ENCODE peak calls at places on chromosomes 16 and 17, in four cellular contexts. J, O, Y and M are unnamed samples.

GRCh38 chr16:52553322-52553721 is 6.4 kb upstream of the TOX3 start:
- DNase-seq in J (no peak), O (no peak), Y (no peak), M (no peak)

GRCh38 chr17:31758646-31759045 is 100.4 kb downstream of the COPRS start:
- DNase-seq in J (no peak), O (no peak), Y (no peak), M (no peak)

GRCh38 chr16:85372627-85373372 is 240.3 kb upstream of the GSE1 start:
- DNase-seq in J (no peak), O (no peak), Y (no peak), M (peak)

GRCh38 chr16:2156025-2156848 is 655 bp downstream of the TRAF7 start:
- DNase-seq in J (no peak), O (peak), Y (no peak), M (peak)

GRCh38 chr17:58631523-58632323 is 60.1 kb downstream of the TEX14 start:
- DNase-seq in J (peak), O (peak), Y (peak), M (peak)

GRCh38 chr17:68498479-68499326 is 13.5 kb upstream of the PRKAR1A start:
- DNase-seq in J (no peak), O (no peak), Y (no peak), M (no peak)

GRCh38 chr17:61294777-61295176 is 104.9 kb upstream of the TBX2 start:
- DNase-seq in J (no peak), O (peak), Y (no peak), M (no peak)

GRCh38 chr16:23485841-23486240 is 24.5 kb downstream of the GGA2 start:
- DNase-seq in J (no peak), O (no peak), Y (no peak), M (peak)

GRCh38 chr17:18102640-18103039 is 5.9 kb upstream of the MYO15A start:
- DNase-seq in J (no peak), O (no peak), Y (no peak), M (no peak)

GRCh38 chr17:50176559-50177471 is 11.0 kb downstream of the SGCA start:
- DNase-seq in J (no peak), O (peak), Y (no peak), M (no peak)

GRCh38 chr17:78408476-78409020 is 30.1 kb downstream of the PGS1 start:
- DNase-seq in J (no peak), O (no peak), Y (no peak), M (no peak)

GRCh38 chr16:3954411-3954921 is 74.0 kb upstream of the CREBBP start:
- DNase-seq in J (no peak), O (no peak), Y (no peak), M (no peak)

GRCh38 chr17:43839670-43840101 is 6.7 kb upstream of the MPP3 start:
- DNase-seq in J (no peak), O (no peak), Y (no peak), M (no peak)

GRCh38 chr16:526181-527014 is 1.1 kb upstream of the CAPN15 start:
- DNase-seq in J (no peak), O (peak), Y (peak), M (peak)

GRCh38 chr17:74325743-74326379 is at the start of gene KIF19:
- DNase-seq in J (no peak), O (peak), Y (peak), M (peak)

GRCh38 chr17:74163836-74164235 is 39.6 kb upstream of the RPL38 start:
- DNase-seq in J (no peak), O (no peak), Y (no peak), M (no peak)

GRCh38 chr17:63075969-63076368 is 109.9 kb downstream of the TANC2 start:
- DNase-seq in J (no peak), O (no peak), Y (no peak), M (no peak)

GRCh38 chr16:82773018-82773417 is 146.2 kb downstream of the CDH13 start:
- DNase-seq in J (no peak), O (no peak), Y (no peak), M (no peak)

GRCh38 chr17:50129946-50130777 is at the start of gene SAMD14:
- DNase-seq in J (no peak), O (peak), Y (no peak), M (peak)

GRCh38 chr16:57728336-57729181 is 7.0 kb upstream of the KATNB1 start:
- DNase-seq in J (no peak), O (no peak), Y (no peak), M (peak)

GRCh38 chr16:57726433-57726947 is 9.1 kb upstream of the KATNB1 start:
- DNase-seq in J (no peak), O (no peak), Y (no peak), M (no peak)

GRCh38 chr16:57725976-57726375 is 9.6 kb upstream of the KATNB1 start:
- DNase-seq in J (no peak), O (no peak), Y (no peak), M (no peak)

GRCh38 chr16:57729182-57729484 is 6.4 kb upstream of the KATNB1 start:
- DNase-seq in J (no peak), O (no peak), Y (no peak), M (no peak)

GRCh38 chr16:57727610-57728009 is 8.0 kb upstream of the KATNB1 start:
- DNase-seq in J (no peak), O (no peak), Y (no peak), M (no peak)
- TF ChIP-seq CTCF in J (peak), O (peak), Y (no peak), M (no peak)

GRCh38 chr17:76136276-76137025 is 4.6 kb downstream of the FOXJ1 start:
- DNase-seq in J (no peak), O (peak), Y (no peak), M (no peak)
- TF ChIP-seq CTCF in J (no peak), O (peak), Y (no peak), M (no peak)

DNA sequence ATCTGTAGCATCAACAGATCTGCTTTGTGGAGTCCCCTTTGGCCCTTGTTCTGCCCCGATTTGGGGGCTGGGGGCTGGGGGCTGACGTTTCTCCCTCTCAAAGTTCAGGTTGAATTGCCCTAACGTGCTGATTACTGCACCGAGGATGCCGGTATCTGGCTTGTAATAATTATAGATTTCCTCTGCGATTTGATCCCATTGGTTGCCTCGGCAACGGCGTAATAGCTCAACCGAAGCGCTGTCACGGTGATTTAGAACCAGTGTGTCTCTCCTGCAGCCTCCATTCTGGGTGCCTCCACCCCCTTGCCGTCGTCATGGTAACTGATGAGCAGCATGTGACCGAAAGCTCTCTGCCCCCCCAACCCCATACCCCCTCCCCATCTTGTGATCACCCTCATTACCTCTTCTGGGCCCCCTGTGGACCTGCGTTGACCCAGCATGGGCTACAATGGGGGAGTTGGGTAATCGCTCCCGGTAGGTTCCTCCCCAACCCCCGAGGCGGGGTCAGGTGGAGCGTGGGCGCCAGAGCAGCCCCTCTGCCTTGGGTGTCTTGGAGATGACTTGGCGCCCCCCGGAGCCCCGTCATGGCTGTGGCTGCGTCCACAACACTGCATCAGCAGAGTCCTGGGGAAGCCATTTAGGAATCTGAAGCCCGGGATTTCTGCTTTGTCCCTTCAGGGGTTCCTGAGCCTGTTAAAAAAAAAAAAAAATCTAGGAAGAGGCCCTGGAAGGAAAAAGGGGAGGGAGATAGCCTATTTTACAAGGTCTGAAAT is 38.4 kb downstream of the ABAT start:
- DNase-seq in J (peak), O (peak), Y (no peak), M (peak)
- TF ChIP-seq CTCF in J (no peak), O (peak), Y (no peak), M (no peak)

GRCh38 chr16:67526149-67526732 is 2.4 kb upstream of the RIPOR1 start:
- DNase-seq in J (no peak), O (no peak), Y (no peak), M (no peak)

GRCh38 chr16:67528870-67529638 is 425 bp downstream of the RIPOR1 start:
- DNase-seq in J (peak), O (peak), Y (peak), M (peak)

GRCh38 chr16:67521095-67521804 is 7.4 kb upstream of the RIPOR1 start:
- DNase-seq in J (peak), O (peak), Y (peak), M (peak)

GRCh38 chr16:67528222-67528869 is at the start of gene RIPOR1:
- DNase-seq in J (no peak), O (peak), Y (peak), M (peak)

GRCh38 chr16:67525176-67525860 is 3.3 kb upstream of the RIPOR1 start:
- DNase-seq in J (no peak), O (no peak), Y (no peak), M (no peak)
- TF ChIP-seq CTCF in J (no peak), O (peak), Y (no peak), M (no peak)